ENCODE peak calls at places on chromosomes 1 and 21, in five cellular contexts. One of them, this sample, is unnamed.

GRCh38 chr1:19426294-19427086 is 58.8 kb downstream of the CAPZB start:
- DNase-seq in GM06990: no peak
- DNase-seq in tibial artery: peak; percentile 89
- DNase-seq in Calu3: no peak
- DNase-seq in choroid plexus epithelial cell: no peak
- DNase-seq in this sample: no peak

GRCh38 chr1:145729661-145730436 is 10.6 kb downstream of the CD160 start:
- DNase-seq in GM06990: no peak
- DNase-seq in tibial artery: no peak
- DNase-seq in Calu3: peak; percentile 12
- DNase-seq in choroid plexus epithelial cell: no peak
- DNase-seq in this sample: no peak

GRCh38 chr21:44482581-44483287 is 27.4 kb downstream of the LRRC3 start:
- DNase-seq in GM06990: no peak
- DNase-seq in tibial artery: no peak
- DNase-seq in Calu3: peak; percentile 9
- DNase-seq in choroid plexus epithelial cell: no peak
- DNase-seq in this sample: no peak

GRCh38 chr1:37399205-37399604 is 75.2 kb upstream of the ZC3H12A start:
- DNase-seq in GM06990: no peak
- DNase-seq in tibial artery: no peak
- DNase-seq in Calu3: no peak
- DNase-seq in choroid plexus epithelial cell: no peak
- DNase-seq in this sample: no peak

GRCh38 chr1:221022331-221022730 is 143.1 kb downstream of the HLX start:
- DNase-seq in GM06990: no peak
- DNase-seq in tibial artery: no peak
- DNase-seq in Calu3: no peak
- DNase-seq in choroid plexus epithelial cell: no peak
- DNase-seq in this sample: no peak

GRCh38 chr1:27592600-27593340 is 11.2 kb downstream of the AHDC1 start:
- DNase-seq in GM06990: no peak
- DNase-seq in tibial artery: no peak
- DNase-seq in Calu3: no peak
- DNase-seq in choroid plexus epithelial cell: no peak
- DNase-seq in this sample: no peak

GRCh38 chr21:28224191-28224755 is 768.4 kb downstream of the LTN1 start:
- DNase-seq in GM06990: no peak
- DNase-seq in tibial artery: no peak
- DNase-seq in Calu3: no peak
- DNase-seq in choroid plexus epithelial cell: no peak
- DNase-seq in this sample: no peak

GRCh38 chr1:183566026-183566425 is 24.2 kb downstream of the NCF2 start:
- DNase-seq in GM06990: no peak
- DNase-seq in tibial artery: no peak
- DNase-seq in Calu3: no peak
- DNase-seq in choroid plexus epithelial cell: no peak
- DNase-seq in this sample: no peak

GRCh38 chr1:205599667-205600042 is 32.2 kb downstream of the ELK4 start:
- DNase-seq in GM06990: no peak
- DNase-seq in tibial artery: no peak
- DNase-seq in Calu3: no peak
- DNase-seq in choroid plexus epithelial cell: no peak
- DNase-seq in this sample: no peak

GRCh38 chr1:207186503-207186902 is 82.5 kb downstream of the C4BPA start:
- DNase-seq in GM06990: no peak
- DNase-seq in tibial artery: no peak
- DNase-seq in Calu3: no peak
- DNase-seq in choroid plexus epithelial cell: peak; percentile 21
- DNase-seq in this sample: no peak

GRCh38 chr1:15923241-15923640 is 52.7 kb downstream of the ZBTB17 start:
- DNase-seq in GM06990: no peak
- DNase-seq in tibial artery: no peak
- DNase-seq in Calu3: no peak
- DNase-seq in choroid plexus epithelial cell: peak; percentile 76
- DNase-seq in this sample: no peak

GRCh38 chr1:119275145-119275929 is 93.2 kb upstream of the HAO2 start:
- DNase-seq in GM06990: no peak
- DNase-seq in tibial artery: no peak
- DNase-seq in Calu3: peak; percentile 44
- DNase-seq in choroid plexus epithelial cell: peak; percentile 85
- DNase-seq in this sample: no peak

GRCh38 chr1:184186167-184186566 is 134.6 kb downstream of the TSEN15 start:
- DNase-seq in GM06990: no peak
- DNase-seq in tibial artery: no peak
- DNase-seq in Calu3: no peak
- DNase-seq in choroid plexus epithelial cell: no peak
- DNase-seq in this sample: no peak

GRCh38 chr1:2894381-2895041 is 93.0 kb upstream of the TTC34 start:
- DNase-seq in GM06990: no peak
- DNase-seq in tibial artery: no peak
- DNase-seq in Calu3: no peak
- DNase-seq in choroid plexus epithelial cell: no peak
- DNase-seq in this sample: no peak

GRCh38 chr1:180353930-180354329 is 123.9 kb downstream of the LHX4 start:
- DNase-seq in GM06990: no peak
- DNase-seq in tibial artery: no peak
- DNase-seq in Calu3: no peak
- DNase-seq in choroid plexus epithelial cell: no peak
- DNase-seq in this sample: no peak

GRCh38 chr1:119715542-119715941 is 3.8 kb downstream of the PHGDH start:
- DNase-seq in GM06990: no peak
- DNase-seq in tibial artery: no peak
- DNase-seq in Calu3: no peak
- DNase-seq in choroid plexus epithelial cell: peak; percentile 10
- DNase-seq in this sample: no peak

GRCh38 chr1:30649321-30649991 is 73.9 kb downstream of the MATN1 start:
- DNase-seq in GM06990: no peak
- DNase-seq in tibial artery: no peak
- DNase-seq in Calu3: peak; percentile 70
- DNase-seq in choroid plexus epithelial cell: no peak
- DNase-seq in this sample: no peak

GRCh38 chr1:105872761-105873286 is 1183.7 kb upstream of the PRMT6 start:
- DNase-seq in GM06990: no peak
- DNase-seq in tibial artery: no peak
- DNase-seq in Calu3: no peak
- DNase-seq in choroid plexus epithelial cell: no peak
- DNase-seq in this sample: no peak

GRCh38 chr1:178379807-178380206 is 117.0 kb downstream of the CLEC20A start:
- DNase-seq in GM06990: no peak
- DNase-seq in tibial artery: no peak
- DNase-seq in Calu3: no peak
- DNase-seq in choroid plexus epithelial cell: no peak
- DNase-seq in this sample: no peak

GRCh38 chr1:92486251-92487077 is at the start of gene GFI1:
- DNase-seq in GM06990: peak; percentile 77
- DNase-seq in tibial artery: no peak
- DNase-seq in Calu3: no peak
- DNase-seq in choroid plexus epithelial cell: no peak
- DNase-seq in this sample: peak; percentile 11

GRCh38 chr1:49234988-49235387 is 458.3 kb upstream of the BEND5 start:
- DNase-seq in GM06990: no peak
- DNase-seq in tibial artery: no peak
- DNase-seq in Calu3: no peak
- DNase-seq in choroid plexus epithelial cell: no peak
- DNase-seq in this sample: no peak

GRCh38 chr1:162672678-162673259 is 40.5 kb downstream of the DDR2 start:
- DNase-seq in GM06990: no peak
- DNase-seq in tibial artery: no peak
- DNase-seq in Calu3: no peak
- DNase-seq in choroid plexus epithelial cell: no peak
- DNase-seq in this sample: no peak

GRCh38 chr1:26373789-26374188 is 1.2 kb upstream of the ZNF683 start:
- DNase-seq in GM06990: no peak
- DNase-seq in tibial artery: no peak
- DNase-seq in Calu3: no peak
- DNase-seq in choroid plexus epithelial cell: no peak
- DNase-seq in this sample: no peak

GRCh38 chr1:224929335-224930237 is at the start of gene DNAH14:
- DNase-seq in GM06990: peak; percentile 60
- DNase-seq in tibial artery: no peak
- DNase-seq in Calu3: peak; percentile 96
- DNase-seq in choroid plexus epithelial cell: peak; percentile 76
- DNase-seq in this sample: peak; percentile 80

GRCh38 chr1:66711420-66711819 is 40.8 kb upstream of the DYNLT5 start:
- DNase-seq in GM06990: no peak
- DNase-seq in tibial artery: no peak
- DNase-seq in Calu3: no peak
- DNase-seq in choroid plexus epithelial cell: peak; percentile 52
- DNase-seq in this sample: no peak
- TF ChIP-seq CTCF in GM06990: no peak
- TF ChIP-seq CTCF in tibial artery: no peak
- TF ChIP-seq CTCF in Calu3: no peak
- TF ChIP-seq CTCF in choroid plexus epithelial cell: peak; percentile 44
- TF ChIP-seq CTCF in this sample: no peak

DNA sequence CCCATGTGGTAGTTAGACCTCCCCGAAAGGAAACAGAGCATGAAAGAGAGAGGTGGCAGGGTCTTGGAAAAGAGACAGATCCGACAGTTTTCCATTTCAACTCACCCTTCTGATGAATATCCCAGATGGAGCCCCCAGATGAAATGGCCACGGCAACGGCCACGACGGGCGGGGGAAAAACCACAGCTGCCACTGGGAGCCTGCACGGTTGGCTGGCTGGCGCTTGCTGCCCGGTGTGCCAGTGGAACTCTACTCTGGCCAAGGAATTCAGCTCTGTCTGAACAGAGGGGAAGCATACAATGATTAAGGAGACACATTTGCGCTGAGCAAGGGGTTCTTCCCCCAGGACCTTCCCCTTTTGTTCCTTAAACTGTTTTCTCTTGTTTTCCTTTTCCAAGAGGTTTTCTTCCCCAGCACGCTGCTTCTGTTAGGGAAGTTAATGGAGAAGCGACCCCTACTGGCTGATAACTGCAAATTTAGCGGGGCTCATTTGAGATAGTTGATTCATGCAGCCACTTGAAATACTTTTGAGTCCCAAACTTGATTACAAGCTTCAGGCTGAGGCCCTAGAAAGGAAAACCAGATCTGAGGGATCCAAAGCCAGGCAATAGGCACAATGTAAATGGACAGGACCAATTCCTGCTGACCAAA is 1122.5 kb downstream of the NCAM2 start:
- DNase-seq in GM06990: no peak
- DNase-seq in tibial artery: no peak
- DNase-seq in Calu3: no peak
- DNase-seq in choroid plexus epithelial cell: peak; percentile 16
- DNase-seq in this sample: no peak
- TF ChIP-seq CTCF in GM06990: no peak
- TF ChIP-seq CTCF in tibial artery: no peak
- TF ChIP-seq CTCF in Calu3: no peak
- TF ChIP-seq CTCF in choroid plexus epithelial cell: peak; percentile 37
- TF ChIP-seq CTCF in this sample: no peak

GRCh38 chr1:210706246-210706645 is 377.5 kb downstream of the HHAT start:
- DNase-seq in GM06990: no peak
- DNase-seq in tibial artery: no peak
- DNase-seq in Calu3: no peak
- DNase-seq in choroid plexus epithelial cell: no peak
- DNase-seq in this sample: no peak
- TF ChIP-seq CTCF in GM06990: no peak
- TF ChIP-seq CTCF in tibial artery: no peak
- TF ChIP-seq CTCF in Calu3: no peak
- TF ChIP-seq CTCF in choroid plexus epithelial cell: no peak
- TF ChIP-seq CTCF in this sample: no peak

DNA sequence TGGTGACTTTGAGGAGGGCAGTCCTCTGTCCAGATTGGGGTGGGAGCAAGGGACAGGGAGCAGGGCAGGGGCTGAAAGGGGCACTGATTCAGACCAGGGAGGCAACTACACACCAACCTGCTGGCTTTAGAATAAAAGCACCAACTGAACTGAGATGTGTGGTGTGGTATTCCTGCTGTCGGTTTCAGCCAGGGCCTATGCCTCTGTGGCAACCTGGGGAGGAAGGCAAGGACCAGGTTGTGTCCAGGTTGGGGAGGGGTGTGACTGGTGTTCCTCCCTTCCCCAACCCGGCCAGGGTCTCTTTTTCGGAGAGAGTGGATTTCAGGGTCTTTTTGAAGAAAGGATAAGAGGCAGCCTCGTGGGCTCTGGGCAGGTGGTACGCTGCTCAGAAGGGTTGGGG is 6.3 kb downstream of the PROK1 start:
- DNase-seq in GM06990: no peak
- DNase-seq in tibial artery: no peak
- DNase-seq in Calu3: no peak
- DNase-seq in choroid plexus epithelial cell: no peak
- DNase-seq in this sample: no peak
- TF ChIP-seq CTCF in GM06990: no peak
- TF ChIP-seq CTCF in tibial artery: no peak
- TF ChIP-seq CTCF in Calu3: no peak
- TF ChIP-seq CTCF in choroid plexus epithelial cell: no peak
- TF ChIP-seq CTCF in this sample: no peak

DNA sequence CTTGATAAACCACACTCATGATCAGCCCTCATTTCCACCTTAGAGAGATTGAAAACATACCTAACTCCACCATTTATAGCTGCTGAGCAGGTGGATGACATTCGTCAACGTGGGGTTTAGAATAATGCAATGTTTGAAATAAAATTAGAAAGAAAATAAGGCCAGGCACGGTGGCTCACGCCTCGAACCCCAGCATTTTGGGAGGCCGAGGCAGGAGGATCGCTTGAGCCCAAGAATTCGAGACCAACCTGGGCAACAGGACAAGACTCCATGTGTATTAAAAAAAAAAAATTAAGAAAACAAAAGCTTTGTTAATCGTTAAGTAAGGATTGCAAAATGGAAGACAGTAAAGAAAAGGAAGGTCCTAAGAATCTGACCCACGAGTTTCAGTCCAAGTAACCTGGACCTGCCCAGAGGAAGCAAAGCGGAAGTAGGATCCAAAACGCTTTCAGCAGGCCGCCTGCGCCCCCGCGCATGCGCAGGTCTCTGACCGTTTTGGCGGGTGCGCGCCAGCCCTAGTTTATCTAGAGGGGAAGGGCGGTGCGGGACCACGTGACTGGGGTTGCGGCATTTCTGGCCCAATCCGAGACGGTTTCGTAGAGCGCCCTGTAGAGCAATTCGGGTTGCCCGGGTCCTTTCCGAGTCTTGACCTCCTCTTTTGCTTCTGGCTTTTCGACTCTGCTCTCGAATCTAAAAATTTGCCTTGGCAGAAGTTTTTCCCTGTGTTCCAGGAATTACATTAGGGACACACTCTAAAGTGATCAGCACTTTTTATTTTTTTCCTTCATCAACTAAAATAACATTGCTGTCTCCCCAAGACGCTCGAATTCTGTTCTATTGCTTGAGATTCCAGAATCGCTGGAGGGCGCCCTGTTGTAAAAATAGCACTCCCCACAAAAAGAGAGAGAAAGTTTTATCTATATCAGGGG is 22.5 kb downstream of the ANP32E start:
- DNase-seq in GM06990: peak; percentile 95
- DNase-seq in tibial artery: peak; percentile 97
- DNase-seq in Calu3: peak; percentile 91
- DNase-seq in choroid plexus epithelial cell: peak; percentile 95
- DNase-seq in this sample: peak; percentile 96
- TF ChIP-seq CTCF in GM06990: peak; percentile 30
- TF ChIP-seq CTCF in tibial artery: no peak
- TF ChIP-seq CTCF in Calu3: no peak
- TF ChIP-seq CTCF in choroid plexus epithelial cell: peak; percentile 49
- TF ChIP-seq CTCF in this sample: peak; percentile 53

GRCh38 chr1:152047954-152048640 is 11.3 kb upstream of the S100A11 start:
- DNase-seq in GM06990: peak; percentile 87
- DNase-seq in tibial artery: peak; percentile 96
- DNase-seq in Calu3: peak; percentile 98
- DNase-seq in choroid plexus epithelial cell: peak; percentile 100
- DNase-seq in this sample: peak; percentile 94
- TF ChIP-seq CTCF in GM06990: peak; percentile 81
- TF ChIP-seq CTCF in tibial artery: peak; percentile 65
- TF ChIP-seq CTCF in Calu3: no peak
- TF ChIP-seq CTCF in choroid plexus epithelial cell: peak; percentile 76
- TF ChIP-seq CTCF in this sample: peak; percentile 15